ENCODE peak calls at places on chromosomes 4 and X, in nine cellular contexts. M, R, S, C, W, I, D, U and G are unnamed samples.
A peak's percentile ranks its signal among the peaks of the same experiment; 100 is the strongest.

GRCh38 chrX:129139837-129140679 is 383.2 kb downstream of the SMARCA1 start:
- DNase-seq in I (no peak), R (no peak), U (peak; percentile 62), D (no peak), S (no peak), C (no peak), W (no peak), M (no peak), G (peak; percentile 3)

GRCh38 chr4:147674073-147674472 is 9.9 kb downstream of the PRMT9 start:
- DNase-seq in M (no peak), W (no peak), C (no peak), S (no peak), I (no peak), R (peak; percentile 59), U (no peak), D (no peak), G (no peak)

GRCh38 chr4:33025236-33025635 is 2305.1 kb downstream of the PCDH7 start:
- DNase-seq in I (no peak), D (no peak), R (no peak), S (no peak), W (no peak), U (no peak), C (no peak), M (peak; percentile 54), G (no peak)

GRCh38 chr4:88075336-88075735 is 67.9 kb downstream of the PKD2 start:
- DNase-seq in M (no peak), I (no peak), S (no peak), D (no peak), U (no peak), W (no peak), C (no peak), R (no peak), G (no peak)

GRCh38 chrX:120111611-120112010 is 4.1 kb downstream of the RHOXF1 start:
- DNase-seq in C (no peak), W (no peak), S (no peak), U (no peak), R (no peak), I (no peak), M (no peak), D (no peak), G (no peak)

GRCh38 chrX:63754141-63754859 is 30.7 kb downstream of the ARHGEF9 start:
- DNase-seq in R (peak; percentile 16), M (peak; percentile 6), U (no peak), S (peak; percentile 16), C (peak; percentile 28), I (no peak), D (no peak), W (peak; percentile 9), G (no peak)

GRCh38 chrX:120743266-120743665 is 113.4 kb upstream of the C1GALT1C1 start:
- DNase-seq in C (no peak), S (no peak), M (no peak), U (no peak), R (no peak), D (no peak), I (no peak), W (no peak), G (no peak)

GRCh38 chrX:40622741-40623536 is at the start of gene MPC1L:
- DNase-seq in W (no peak), U (no peak), I (no peak), C (no peak), R (no peak), M (no peak), D (no peak), S (no peak), G (no peak)

GRCh38 chr4:169152899-169153298 is 117.9 kb downstream of the SH3RF1 start:
- DNase-seq in U (no peak), M (no peak), I (no peak), R (no peak), S (no peak), W (no peak), D (no peak), C (no peak), G (no peak)

GRCh38 chr4:4990857-4991540 is 28.3 kb downstream of the CYTL1 start:
- DNase-seq in I (peak; percentile 69), D (peak; percentile 91), S (peak; percentile 91), U (no peak), M (no peak), W (peak; percentile 95), C (peak; percentile 22), R (peak; percentile 78), G (peak; percentile 83)